ENCODE peak calls at places on chromosomes 4 and X, in ten cellular contexts. Y is NCI-H460; O is fibroblast of the aortic adventitia; N is EH; L is stimulated activated CD4-positive, alpha-beta T cell treated with anti-CD3 and anti-CD28 coated beads, Interleukin-2, amount 100 ng/mL, for 48 hours; S is stimulated activated CD8-positive, alpha-beta memory T cell treated with anti-CD3 and anti-CD28 coated beads, Interleukin-12 subunit alpha, Interleukin-12 subunit beta, amount 100 ng/mL, for 4 hours; Q is AG20443; M is GM10248; Z is effector memory CD8-positive, alpha-beta T cell; V is AML-193. J is an unnamed sample.

GRCh38 chr4:60565558-60565957 is 634.6 kb upstream of the ADGRL3 start:
- DNase-seq in L (no peak), M (no peak), Z (no peak), O (no peak), Y (no peak), V (no peak), Q (no peak), S (no peak), N (no peak), J (no peak)

GRCh38 chrX:107715331-107716044 is 60.1 kb downstream of the TSC22D3 start:
- DNase-seq in N (peak; percentile 40), Z (peak; percentile 16), Y (no peak), M (no peak), Q (peak; percentile 16), V (no peak), S (no peak), L (no peak), O (peak; percentile 44), J (no peak)

GRCh38 chr4:139014391-139015268 is 951 bp upstream of the NOCT start:
- DNase-seq in Z (no peak), N (peak; percentile 96), V (peak; percentile 41), O (peak; percentile 98), Y (peak; percentile 76), M (peak; percentile 30), S (no peak), L (no peak), Q (peak; percentile 85), J (peak; percentile 87)

GRCh38 chr4:163121689-163122088 is 45.0 kb downstream of the NAF1 start:
- DNase-seq in S (no peak), O (no peak), M (no peak), L (no peak), V (no peak), Q (no peak), Y (no peak), Z (no peak), N (no peak), J (peak; percentile 71)

GRCh38 chr4:100933628-100934027 is 413.7 kb downstream of the PPP3CA start:
- DNase-seq in Y (no peak), N (peak; percentile 63), S (no peak), Q (peak; percentile 72), M (no peak), O (peak; percentile 66), V (no peak), L (no peak), Z (no peak), J (peak; percentile 57)

GRCh38 chrX:23616361-23616760 is 50.9 kb upstream of the PRDX4 start:
- DNase-seq in L (no peak), V (peak; percentile 4), Q (peak; percentile 38), O (peak; percentile 51), Z (no peak), N (peak; percentile 29), S (no peak), Y (peak; percentile 26), M (no peak), J (peak; percentile 42)

GRCh38 chr4:76377922-76378321 is 43.0 kb downstream of the CCDC158 start:
- DNase-seq in M (peak; percentile 23), Q (peak; percentile 42), L (peak; percentile 38), V (peak; percentile 36), Y (peak; percentile 21), S (no peak), N (peak; percentile 49), O (peak; percentile 69), Z (peak; percentile 39), J (peak; percentile 66)

GRCh38 chrX:104288961-104289360 is 34.2 kb upstream of the ESX1 start:
- DNase-seq in Q (no peak), L (no peak), O (no peak), N (peak; percentile 9), Z (no peak), V (no peak), S (no peak), Y (no peak), M (no peak), J (no peak)

GRCh38 chr4:99430106-99430505 is 5.0 kb downstream of the ADH7 start:
- DNase-seq in M (no peak), N (no peak), Y (no peak), S (no peak), V (no peak), Z (no peak), Q (no peak), O (no peak), L (no peak), J (no peak)

GRCh38 chrX:42714981-42715688 is 62.8 kb downstream of the PPP1R2C start:
- DNase-seq in S (no peak), V (no peak), Z (no peak), Q (peak; percentile 12), Y (peak; percentile 1), O (no peak), L (peak; percentile 23), N (peak; percentile 10), M (no peak), J (peak; percentile 2)

GRCh38 chr4:129350800-129351199 is 254.8 kb downstream of the C4orf33 start:
- DNase-seq in V (no peak), Q (no peak), L (no peak), S (no peak), Z (no peak), O (no peak), M (no peak), N (no peak), Y (no peak), J (no peak)

GRCh38 chr4:15001248-15001824 is 945 bp upstream of the CPEB2 start:
- DNase-seq in Y (peak; percentile 84), V (no peak), L (peak; percentile 29), S (peak; percentile 15), M (peak; percentile 47), Q (peak; percentile 81), O (peak; percentile 96), N (peak; percentile 90), Z (no peak), J (peak; percentile 94)

GRCh38 chr4:80229590-80229989 is 32.3 kb downstream of the PRDM8 start:
- DNase-seq in M (no peak), Y (no peak), Z (no peak), V (no peak), Q (no peak), L (no peak), O (no peak), S (no peak), N (no peak), J (no peak)